ENCODE peak calls at places on chromosomes 12 and 14, in nine cellular contexts. I is A549; O is endothelial cell; N is activated CD8-positive, alpha-beta T cell treated with anti-CD3 and anti-CD28 coated beads for 36 hours; D is tibial nerve; C is heart right ventricle; W is HFF-Myc; F is uterus; E is lung. A is an unnamed sample.

GRCh38 chr14:56216631-56217379 is 98.6 kb downstream of the PELI2 start:
- DNase-seq in D (peak; percentile 32), C (peak; percentile 62), F (peak; percentile 29), O (no peak), I (no peak), E (peak; percentile 47), W (no peak), N (peak; percentile 42), A (no peak)

GRCh38 chr12:93103154-93103553 is 174.1 kb upstream of the EEA1 start:
- DNase-seq in N (no peak), F (no peak), C (no peak), D (no peak), I (no peak), W (no peak), O (no peak), E (no peak), A (no peak)

GRCh38 chr12:108505121-108505520 is 10.0 kb upstream of the FICD start:
- DNase-seq in N (no peak), O (no peak), E (no peak), C (no peak), I (no peak), F (no peak), W (no peak), D (no peak), A (no peak)

GRCh38 chr12:64670856-64671639 is 60.8 kb downstream of the RASSF3 start:
- DNase-seq in C (no peak), O (no peak), D (no peak), W (no peak), I (peak; percentile 74), F (no peak), E (peak; percentile 40), N (peak; percentile 52), A (no peak)

GRCh38 chr12:110992909-110993308 is 72.5 kb upstream of the MYL2 start:
- DNase-seq in E (no peak), O (no peak), N (no peak), W (no peak), D (no peak), I (no peak), F (no peak), C (no peak), A (no peak)

GRCh38 chr12:25708661-25709060 is 155.6 kb upstream of the LMNTD1 start:
- DNase-seq in N (no peak), O (no peak), D (no peak), I (no peak), C (no peak), W (no peak), E (no peak), F (no peak), A (no peak)

GRCh38 chr12:58310368-58310767 is 369.0 kb downstream of the ATP23 start:
- DNase-seq in I (peak; percentile 72), W (no peak), N (no peak), E (no peak), D (no peak), O (no peak), F (no peak), C (no peak), A (no peak)

GRCh38 chr12:50612882-50613281 is 108.1 kb downstream of the DIP2B start:
- DNase-seq in O (no peak), N (no peak), C (no peak), D (no peak), F (no peak), I (no peak), E (no peak), W (no peak), A (no peak)

GRCh38 chr12:34401659-34402227 is 379.4 kb downstream of the ALG10 start:
- DNase-seq in W (no peak), I (no peak), D (peak; percentile 4), E (peak; percentile 26), F (peak; percentile 4), N (no peak), C (no peak), O (peak; percentile 1), A (no peak)

DNA sequence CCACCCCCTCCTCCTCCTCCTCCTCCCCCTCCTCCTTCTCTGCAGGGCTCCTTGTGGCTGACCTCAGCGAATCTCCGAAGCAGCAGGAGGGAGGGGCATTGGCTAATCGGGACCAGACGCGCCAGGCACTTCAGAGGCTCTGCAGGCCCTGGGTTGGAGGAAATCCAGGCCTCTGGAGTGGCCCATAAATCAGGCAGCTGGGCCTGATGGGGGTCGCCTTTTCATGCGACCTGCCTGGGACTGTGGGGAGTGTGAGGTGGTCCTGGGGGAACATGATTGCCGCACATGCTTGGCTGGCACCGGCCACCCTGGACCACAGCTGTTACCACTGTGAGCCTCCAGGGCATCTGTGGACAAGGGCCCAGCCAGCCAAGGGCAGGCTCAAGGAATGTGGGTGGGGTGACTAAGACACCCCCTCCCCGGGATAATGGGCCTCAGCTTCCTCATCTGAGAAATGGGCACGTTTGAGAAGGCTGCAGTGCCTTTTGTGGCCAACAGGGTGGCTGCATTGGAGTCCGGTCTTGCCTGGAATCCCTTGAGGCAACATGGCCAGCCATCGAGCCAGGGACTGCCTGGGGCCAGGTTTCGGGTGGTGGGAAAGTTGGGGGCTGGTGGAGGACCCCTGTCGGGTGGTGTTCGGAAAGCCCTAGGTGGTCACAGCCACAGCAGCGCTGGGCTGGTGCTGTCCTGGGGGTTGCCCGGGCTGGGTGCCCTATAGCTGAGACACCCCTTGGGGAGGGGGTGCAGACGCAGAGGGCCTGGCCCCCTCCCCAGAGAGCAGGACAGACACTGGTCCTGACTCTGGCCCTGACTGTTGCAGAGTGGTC is 12.0 kb downstream of the KIF26A start:
- DNase-seq in E (no peak), I (peak; percentile 40), W (peak; percentile 88), N (no peak), C (peak; percentile 51), O (no peak), F (no peak), D (no peak), A (peak; percentile 90)
- TF ChIP-seq CTCF in E (no peak), I (no peak), W (peak; percentile 53), N (peak; percentile 27), C (peak; percentile 15), O (peak; percentile 61), F (no peak), D (no peak), A (no peak)

GRCh38 chr14:20143911-20144310 is 5.3 kb downstream of the OR4N5 start:
- DNase-seq in W (no peak), D (no peak), N (peak; percentile 3), I (peak; percentile 23), C (no peak), F (no peak), E (no peak), O (no peak), A (no peak)
- TF ChIP-seq CTCF in W (no peak), D (no peak), N (no peak), I (no peak), C (no peak), F (no peak), E (no peak), O (no peak), A (no peak)

GRCh38 chr12:27309293-27309994 is 23.2 kb upstream of the BMAL2 start:
- DNase-seq in W (no peak), C (no peak), N (no peak), D (no peak), E (no peak), O (no peak), I (no peak), F (no peak), A (no peak)

GRCh38 chr12:27303139-27304111 is 29.2 kb upstream of the BMAL2 start:
- DNase-seq in F (no peak), W (no peak), N (no peak), C (no peak), I (peak; percentile 12), E (no peak), O (no peak), D (no peak), A (no peak)

GRCh38 chr12:27309995-27310315 is 22.7 kb upstream of the BMAL2 start:
- DNase-seq in O (no peak), D (no peak), C (no peak), E (no peak), F (no peak), I (no peak), W (no peak), N (no peak), A (no peak)

GRCh38 chr12:27304856-27305255 is 27.8 kb upstream of the BMAL2 start:
- DNase-seq in E (no peak), I (no peak), N (no peak), C (no peak), D (no peak), F (no peak), W (no peak), O (no peak), A (no peak)

DNA sequence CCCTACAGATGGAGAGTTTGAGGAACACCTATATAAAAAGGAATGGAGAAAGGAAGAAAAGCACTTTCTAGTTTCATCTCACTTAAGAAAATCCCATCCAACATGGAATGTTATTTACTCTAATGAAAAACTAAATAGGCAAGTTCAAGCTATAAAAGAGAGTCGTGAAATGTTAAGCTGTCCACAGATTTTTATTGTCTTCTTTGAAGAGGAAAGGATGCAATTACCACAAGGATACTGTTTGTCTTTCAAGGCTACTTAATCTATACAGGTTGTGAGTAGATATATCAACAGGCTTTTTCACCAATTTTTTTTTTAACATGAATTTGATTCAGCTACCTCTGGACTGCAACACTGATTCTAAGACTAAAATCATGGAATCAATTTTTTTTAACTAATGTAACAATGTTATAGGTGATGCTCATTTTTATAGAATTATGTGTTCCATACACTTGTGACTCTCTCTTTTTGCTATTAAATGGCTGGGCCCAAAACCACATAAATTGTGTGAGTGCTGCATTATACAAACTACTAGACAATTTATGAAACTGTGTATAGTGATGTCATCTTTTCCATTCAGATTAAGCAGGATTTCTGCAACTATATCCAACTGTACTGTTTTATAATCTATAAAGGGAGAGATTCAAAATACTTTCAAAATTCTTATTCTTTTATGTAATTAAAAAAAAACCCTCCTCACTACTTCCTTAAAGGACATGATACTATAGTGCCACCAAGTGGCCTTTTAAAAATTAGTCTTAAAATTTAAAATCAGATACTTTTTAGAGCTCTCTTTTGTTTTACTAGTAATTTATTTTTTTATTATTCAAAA is 26.7 kb upstream of the BMAL2 start:
- DNase-seq in E (no peak), W (no peak), D (no peak), I (peak; percentile 49), N (no peak), F (no peak), O (no peak), C (no peak), A (no peak)
- TF ChIP-seq CTCF in E (no peak), W (peak; percentile 16), D (peak; percentile 20), I (peak; percentile 68), N (peak; percentile 69), F (peak; percentile 68), O (peak; percentile 61), C (peak; percentile 58), A (peak; percentile 50)

DNA sequence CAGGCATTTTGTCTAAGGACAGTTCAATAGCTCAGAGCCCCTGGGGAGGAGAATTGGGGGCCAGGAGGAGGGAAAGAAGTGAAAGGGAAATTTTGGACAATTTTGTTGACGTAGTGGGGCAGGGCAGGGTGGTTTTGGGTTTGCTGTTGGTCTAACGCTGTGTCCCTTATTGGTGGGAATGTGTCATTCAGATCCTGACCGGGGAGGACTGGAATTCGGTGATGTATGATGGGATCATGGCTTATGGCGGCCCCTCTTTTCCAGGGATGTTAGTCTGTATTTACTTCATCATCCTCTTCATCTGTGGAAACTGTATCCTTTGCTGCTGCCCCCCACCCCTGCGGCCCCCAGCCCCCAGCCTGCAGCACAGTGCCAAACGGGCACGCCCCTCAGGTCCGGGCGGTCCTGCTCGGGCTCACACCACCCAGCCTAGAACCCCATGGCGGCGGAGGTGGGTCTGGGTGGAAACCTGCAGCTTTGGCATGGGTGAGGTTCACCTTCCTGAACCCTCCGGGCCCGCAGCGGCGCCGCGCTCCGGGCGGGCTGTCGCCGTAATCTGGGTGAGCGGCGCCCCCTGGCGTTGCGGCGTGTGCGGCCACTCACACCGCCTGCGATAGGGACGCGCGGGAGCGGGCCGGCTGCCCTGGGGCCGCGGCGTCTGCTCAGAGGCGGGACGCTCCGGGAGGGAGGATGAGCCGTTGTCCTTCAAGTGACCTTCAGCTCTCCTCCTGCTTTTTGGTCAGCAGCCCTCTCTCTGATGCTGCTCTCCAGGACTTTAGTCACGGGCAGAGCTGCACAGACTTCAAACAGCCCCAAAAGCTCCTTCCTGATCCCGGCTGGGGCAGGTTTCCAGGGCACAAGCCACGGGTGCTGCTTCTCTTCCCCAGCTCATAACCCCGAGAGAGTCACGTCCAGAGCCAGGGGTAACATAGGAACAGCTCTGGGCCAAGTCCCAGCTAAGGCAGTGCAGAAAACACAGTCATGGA is 211.8 kb upstream of the FKBP4 start:
- DNase-seq in W (peak; percentile 2), N (peak; percentile 68), D (peak; percentile 40), F (peak; percentile 77), I (peak; percentile 41), O (peak; percentile 82), E (peak; percentile 49), C (peak; percentile 58), A (peak; percentile 75)
- TF ChIP-seq CTCF in W (peak; percentile 80), N (peak; percentile 95), D (peak; percentile 94), F (peak; percentile 93), I (peak; percentile 83), O (peak; percentile 95), E (peak; percentile 83), C (peak; percentile 97), A (peak; percentile 79)

A was measured in D721Med.